ENCODE peak calls at places on chromosomes 12 and 14, in six cellular contexts. One of them, this sample, is unnamed.

GRCh38 chr12:72272731-72273498 is 745 bp downstream of the TRHDE start:
- DNase-seq in PC-9: no peak
- DNase-seq in AG10803: no peak
- DNase-seq in pancreas: peak
- DNase-seq in esophagus squamous epithelium: no peak
- DNase-seq in GM06990: peak
- DNase-seq in this sample: no peak

GRCh38 chr12:25894759-25895158 is 63.7 kb upstream of the RASSF8 start:
- DNase-seq in PC-9: no peak
- DNase-seq in AG10803: no peak
- DNase-seq in pancreas: no peak
- DNase-seq in esophagus squamous epithelium: no peak
- DNase-seq in GM06990: no peak
- DNase-seq in this sample: no peak

GRCh38 chr12:42382013-42382696 is 56.2 kb downstream of the PPHLN1 start:
- DNase-seq in PC-9: no peak
- DNase-seq in AG10803: peak
- DNase-seq in pancreas: no peak
- DNase-seq in esophagus squamous epithelium: no peak
- DNase-seq in GM06990: no peak
- DNase-seq in this sample: no peak

GRCh38 chr14:95531473-95531872 is 3.4 kb upstream of the GLRX5 start:
- DNase-seq in PC-9: peak
- DNase-seq in AG10803: peak
- DNase-seq in pancreas: no peak
- DNase-seq in esophagus squamous epithelium: no peak
- DNase-seq in GM06990: no peak
- DNase-seq in this sample: no peak

GRCh38 chr12:81465191-81465590 is 294.0 kb downstream of the PPFIA2 start:
- DNase-seq in PC-9: no peak
- DNase-seq in AG10803: no peak
- DNase-seq in pancreas: no peak
- DNase-seq in esophagus squamous epithelium: no peak
- DNase-seq in GM06990: no peak
- DNase-seq in this sample: no peak

GRCh38 chr14:68564236-68564825 is 228.5 kb downstream of the ZFP36L1 start:
- DNase-seq in PC-9: peak
- DNase-seq in AG10803: no peak
- DNase-seq in pancreas: peak
- DNase-seq in esophagus squamous epithelium: no peak
- DNase-seq in GM06990: no peak
- DNase-seq in this sample: no peak

GRCh38 chr14:86654558-86655184 is 1124.7 kb downstream of the FLRT2 start:
- DNase-seq in PC-9: no peak
- DNase-seq in AG10803: peak
- DNase-seq in pancreas: peak
- DNase-seq in esophagus squamous epithelium: no peak
- DNase-seq in GM06990: no peak
- DNase-seq in this sample: peak

GRCh38 chr12:13156277-13156676 is 40.2 kb upstream of the EMP1 start:
- DNase-seq in PC-9: no peak
- DNase-seq in AG10803: no peak
- DNase-seq in pancreas: no peak
- DNase-seq in esophagus squamous epithelium: no peak
- DNase-seq in GM06990: no peak
- DNase-seq in this sample: no peak

GRCh38 chr14:81416233-81416927 is 16.3 kb upstream of the STON2 start:
- DNase-seq in PC-9: no peak
- DNase-seq in AG10803: no peak
- DNase-seq in pancreas: no peak
- DNase-seq in esophagus squamous epithelium: no peak
- DNase-seq in GM06990: no peak
- DNase-seq in this sample: no peak

GRCh38 chr14:103361868-103362267 is 23.3 kb upstream of the MARK3 start:
- DNase-seq in PC-9: peak
- DNase-seq in AG10803: peak
- DNase-seq in pancreas: no peak
- DNase-seq in esophagus squamous epithelium: no peak
- DNase-seq in GM06990: no peak
- DNase-seq in this sample: no peak

GRCh38 chr14:105503918-105504692 is 13.1 kb downstream of the TEDC1 start:
- DNase-seq in PC-9: peak
- DNase-seq in AG10803: no peak
- DNase-seq in pancreas: peak
- DNase-seq in esophagus squamous epithelium: no peak
- DNase-seq in GM06990: no peak
- DNase-seq in this sample: no peak

GRCh38 chr12:110993425-110993824 is 73.0 kb upstream of the MYL2 start:
- DNase-seq in PC-9: no peak
- DNase-seq in AG10803: no peak
- DNase-seq in pancreas: no peak
- DNase-seq in esophagus squamous epithelium: no peak
- DNase-seq in GM06990: no peak
- DNase-seq in this sample: no peak

GRCh38 chr12:130214686-130215370 is 52.6 kb downstream of the FZD10 start:
- DNase-seq in PC-9: no peak
- DNase-seq in AG10803: no peak
- DNase-seq in pancreas: no peak
- DNase-seq in esophagus squamous epithelium: no peak
- DNase-seq in GM06990: no peak
- DNase-seq in this sample: no peak

GRCh38 chr12:67042697-67043131 is 226.4 kb upstream of the CAND1 start:
- DNase-seq in PC-9: peak
- DNase-seq in AG10803: no peak
- DNase-seq in pancreas: no peak
- DNase-seq in esophagus squamous epithelium: no peak
- DNase-seq in GM06990: no peak
- DNase-seq in this sample: no peak

GRCh38 chr12:129063600-129063999 is 210.3 kb downstream of the GLT1D1 start:
- DNase-seq in PC-9: no peak
- DNase-seq in AG10803: no peak
- DNase-seq in pancreas: no peak
- DNase-seq in esophagus squamous epithelium: no peak
- DNase-seq in GM06990: no peak
- DNase-seq in this sample: no peak

GRCh38 chr12:12941450-12942350 is 10.3 kb downstream of the GPRC5D start:
- DNase-seq in PC-9: no peak
- DNase-seq in AG10803: no peak
- DNase-seq in pancreas: no peak
- DNase-seq in esophagus squamous epithelium: no peak
- DNase-seq in GM06990: no peak
- DNase-seq in this sample: no peak

GRCh38 chr14:56703947-56704346 is 106.3 kb downstream of the OTX2 start:
- DNase-seq in PC-9: no peak
- DNase-seq in AG10803: no peak
- DNase-seq in pancreas: no peak
- DNase-seq in esophagus squamous epithelium: no peak
- DNase-seq in GM06990: no peak
- DNase-seq in this sample: no peak

GRCh38 chr12:29238822-29239291 is 89.8 kb downstream of the FAR2 start:
- DNase-seq in PC-9: peak
- DNase-seq in AG10803: no peak
- DNase-seq in pancreas: no peak
- DNase-seq in esophagus squamous epithelium: no peak
- DNase-seq in GM06990: no peak
- DNase-seq in this sample: no peak

GRCh38 chr12:88225776-88226175 is 83.7 kb downstream of the TMTC3 start:
- DNase-seq in PC-9: no peak
- DNase-seq in AG10803: no peak
- DNase-seq in pancreas: no peak
- DNase-seq in esophagus squamous epithelium: no peak
- DNase-seq in GM06990: no peak
- DNase-seq in this sample: no peak

GRCh38 chr12:12176402-12176801 is 90.4 kb downstream of the LRP6 start:
- DNase-seq in PC-9: no peak
- DNase-seq in AG10803: no peak
- DNase-seq in pancreas: no peak
- DNase-seq in esophagus squamous epithelium: no peak
- DNase-seq in GM06990: peak
- DNase-seq in this sample: no peak

GRCh38 chr12:114209852-114210251 is 196.1 kb downstream of the TBX5 start:
- DNase-seq in PC-9: no peak
- DNase-seq in AG10803: no peak
- DNase-seq in pancreas: no peak
- DNase-seq in esophagus squamous epithelium: no peak
- DNase-seq in GM06990: no peak
- DNase-seq in this sample: no peak

GRCh38 chr12:65585648-65586420 is 238.4 kb upstream of the HMGA2 start:
- DNase-seq in PC-9: no peak
- DNase-seq in AG10803: no peak
- DNase-seq in pancreas: no peak
- DNase-seq in esophagus squamous epithelium: no peak
- DNase-seq in GM06990: no peak
- DNase-seq in this sample: no peak

GRCh38 chr14:65867333-65867732 is 454.8 kb downstream of the FUT8 start:
- DNase-seq in PC-9: no peak
- DNase-seq in AG10803: no peak
- DNase-seq in pancreas: no peak
- DNase-seq in esophagus squamous epithelium: no peak
- DNase-seq in GM06990: no peak
- DNase-seq in this sample: no peak
- H3K4me3 ChIP-seq in PC-9: no peak
- H3K4me3 ChIP-seq in AG10803: no peak
- H3K4me3 ChIP-seq in pancreas: no peak
- H3K4me3 ChIP-seq in esophagus squamous epithelium: no peak
- H3K4me3 ChIP-seq in GM06990: no peak
- H3K4me3 ChIP-seq in this sample: no peak

GRCh38 chr14:59358105-59358504 is 107.1 kb downstream of the GPR135 start:
- DNase-seq in PC-9: peak
- DNase-seq in AG10803: peak
- DNase-seq in pancreas: no peak
- DNase-seq in esophagus squamous epithelium: no peak
- DNase-seq in GM06990: no peak
- DNase-seq in this sample: peak

GRCh38 chr14:59358774-59359173 is 106.4 kb downstream of the GPR135 start:
- DNase-seq in PC-9: no peak
- DNase-seq in AG10803: no peak
- DNase-seq in pancreas: no peak
- DNase-seq in esophagus squamous epithelium: no peak
- DNase-seq in GM06990: no peak
- DNase-seq in this sample: no peak

GRCh38 chr14:59355101-59355500 is 110.1 kb downstream of the GPR135 start:
- DNase-seq in PC-9: peak
- DNase-seq in AG10803: no peak
- DNase-seq in pancreas: no peak
- DNase-seq in esophagus squamous epithelium: no peak
- DNase-seq in GM06990: no peak
- DNase-seq in this sample: no peak

GRCh38 chr14:59356298-59356697 is 108.9 kb downstream of the GPR135 start:
- DNase-seq in PC-9: no peak
- DNase-seq in AG10803: no peak
- DNase-seq in pancreas: no peak
- DNase-seq in esophagus squamous epithelium: no peak
- DNase-seq in GM06990: no peak
- DNase-seq in this sample: no peak

GRCh38 chr14:59356783-59357182 is 108.4 kb downstream of the GPR135 start:
- DNase-seq in PC-9: no peak
- DNase-seq in AG10803: no peak
- DNase-seq in pancreas: no peak
- DNase-seq in esophagus squamous epithelium: no peak
- DNase-seq in GM06990: peak
- DNase-seq in this sample: no peak
- H3K4me3 ChIP-seq in PC-9: no peak
- H3K4me3 ChIP-seq in AG10803: no peak
- H3K4me3 ChIP-seq in pancreas: no peak
- H3K4me3 ChIP-seq in esophagus squamous epithelium: no peak
- H3K4me3 ChIP-seq in GM06990: no peak
- H3K4me3 ChIP-seq in this sample: no peak

DNA sequence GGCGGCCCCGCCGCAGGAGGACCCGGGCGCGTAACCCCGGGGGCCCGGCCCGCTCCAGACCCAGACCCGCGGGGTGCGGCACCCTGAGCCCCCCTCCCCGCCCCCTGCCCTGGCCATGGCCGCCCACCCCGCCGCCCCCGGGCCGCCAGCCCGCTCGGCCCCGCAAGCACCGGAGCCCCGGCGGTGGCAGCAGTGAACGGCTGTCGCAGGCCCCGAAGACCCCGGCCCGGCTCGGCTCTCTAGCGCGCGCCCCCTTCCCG is 221 bp downstream of the MARCHF9 start:
- DNase-seq in PC-9: no peak
- DNase-seq in AG10803: no peak
- DNase-seq in pancreas: no peak
- DNase-seq in esophagus squamous epithelium: no peak
- DNase-seq in GM06990: no peak
- DNase-seq in this sample: no peak
- H3K4me3 ChIP-seq in PC-9: peak
- H3K4me3 ChIP-seq in AG10803: peak
- H3K4me3 ChIP-seq in pancreas: peak
- H3K4me3 ChIP-seq in esophagus squamous epithelium: peak
- H3K4me3 ChIP-seq in GM06990: peak
- H3K4me3 ChIP-seq in this sample: peak

DNA sequence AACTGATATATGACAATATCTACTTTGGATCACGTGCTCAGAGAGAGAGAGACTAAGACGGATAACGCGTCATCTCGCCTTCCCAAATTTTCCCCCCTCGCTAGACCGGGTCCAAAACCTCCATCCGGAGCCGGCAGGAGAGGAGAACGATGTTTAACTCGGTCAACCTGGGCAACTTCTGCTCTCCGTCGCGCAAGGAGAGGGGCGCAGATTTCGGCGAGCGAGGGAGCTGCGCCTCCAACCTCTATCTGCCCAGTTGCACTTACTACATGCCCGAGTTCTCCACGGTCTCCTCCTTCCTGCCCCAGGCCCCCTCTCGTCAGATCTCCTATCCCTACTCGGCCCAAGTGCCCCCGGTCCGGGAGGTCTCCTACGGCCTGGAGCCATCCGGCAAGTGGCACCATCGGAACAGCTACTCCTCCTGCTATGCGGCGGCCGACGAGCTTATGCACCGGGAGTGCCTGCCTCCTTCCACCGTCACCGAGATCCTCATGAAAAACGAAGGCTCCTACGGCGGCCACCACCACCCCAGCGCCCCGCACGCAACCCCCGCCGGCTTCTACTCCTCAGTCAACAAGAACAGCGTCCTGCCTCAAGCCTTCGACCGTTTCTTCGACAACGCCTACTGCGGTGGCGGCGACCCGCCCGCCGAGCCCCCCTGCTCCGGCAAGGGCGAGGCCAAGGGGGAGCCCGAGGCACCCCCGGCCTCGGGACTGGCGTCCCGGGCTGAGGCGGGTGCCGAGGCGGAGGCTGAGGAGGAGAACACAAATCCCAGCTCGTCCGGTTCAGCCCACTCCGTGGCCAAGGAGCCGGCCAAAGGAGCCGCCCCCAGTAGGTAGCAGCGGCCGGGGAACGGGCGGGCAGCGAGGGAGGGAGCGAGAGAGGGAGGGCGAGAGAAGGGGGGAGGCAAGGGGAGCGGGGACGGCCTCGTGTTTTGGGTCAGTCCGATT is at the start of gene HOXC11:
- DNase-seq in PC-9: no peak
- DNase-seq in AG10803: peak
- DNase-seq in pancreas: peak
- DNase-seq in esophagus squamous epithelium: no peak
- DNase-seq in GM06990: no peak
- DNase-seq in this sample: no peak
- H3K4me3 ChIP-seq in PC-9: peak
- H3K4me3 ChIP-seq in AG10803: peak
- H3K4me3 ChIP-seq in pancreas: no peak
- H3K4me3 ChIP-seq in esophagus squamous epithelium: peak
- H3K4me3 ChIP-seq in GM06990: no peak
- H3K4me3 ChIP-seq in this sample: peak